ENCODE peak calls at places on chromosomes 4 and X, in eight cellular contexts. One of them, this sample, is unnamed.

GRCh38 chrX:739611-740010 is 109.0 kb downstream of the SHOX start:
- DNase-seq in stomach: no peak
- DNase-seq in body of pancreas: no peak
- DNase-seq in AG10803: no peak
- DNase-seq in lower leg skin: no peak
- DNase-seq in A549: no peak
- DNase-seq in choroid plexus epithelial cell: no peak
- DNase-seq in testis: no peak
- DNase-seq in this sample: no peak

GRCh38 chr4:165947019-165947418 is 74.0 kb downstream of the TLL1 start:
- DNase-seq in stomach: no peak
- DNase-seq in body of pancreas: no peak
- DNase-seq in AG10803: no peak
- DNase-seq in lower leg skin: no peak
- DNase-seq in A549: no peak
- DNase-seq in choroid plexus epithelial cell: no peak
- DNase-seq in testis: no peak
- DNase-seq in this sample: no peak

GRCh38 chrX:5810636-5811035 is 418.0 kb downstream of the NLGN4X start:
- DNase-seq in stomach: no peak
- DNase-seq in body of pancreas: no peak
- DNase-seq in AG10803: no peak
- DNase-seq in lower leg skin: no peak
- DNase-seq in A549: no peak
- DNase-seq in choroid plexus epithelial cell: no peak
- DNase-seq in testis: no peak
- DNase-seq in this sample: no peak

GRCh38 chrX:48468693-48469691 is 1.1 kb downstream of the SLC38A5 start:
- DNase-seq in stomach: no peak
- DNase-seq in body of pancreas: no peak
- DNase-seq in AG10803: no peak
- DNase-seq in lower leg skin: no peak
- DNase-seq in A549: no peak
- DNase-seq in choroid plexus epithelial cell: no peak
- DNase-seq in testis: no peak
- DNase-seq in this sample: no peak

GRCh38 chr4:91113130-91113706 is 986.0 kb downstream of the CCSER1 start:
- DNase-seq in stomach: no peak
- DNase-seq in body of pancreas: no peak
- DNase-seq in AG10803: no peak
- DNase-seq in lower leg skin: no peak
- DNase-seq in A549: peak
- DNase-seq in choroid plexus epithelial cell: peak
- DNase-seq in testis: no peak
- DNase-seq in this sample: peak

GRCh38 chrX:35890699-35891098 is 28.8 kb upstream of the CFAP47 start:
- DNase-seq in stomach: peak
- DNase-seq in body of pancreas: peak
- DNase-seq in AG10803: no peak
- DNase-seq in lower leg skin: no peak
- DNase-seq in A549: peak
- DNase-seq in choroid plexus epithelial cell: peak
- DNase-seq in testis: peak
- DNase-seq in this sample: no peak

GRCh38 chrX:154516655-154517100 is 646 bp upstream of the FAM3A start:
- DNase-seq in stomach: no peak
- DNase-seq in body of pancreas: no peak
- DNase-seq in AG10803: peak
- DNase-seq in lower leg skin: no peak
- DNase-seq in A549: no peak
- DNase-seq in choroid plexus epithelial cell: peak
- DNase-seq in testis: peak
- DNase-seq in this sample: peak

GRCh38 chr4:182307746-182308145 is 64.5 kb downstream of the TENM3 start:
- DNase-seq in stomach: no peak
- DNase-seq in body of pancreas: peak
- DNase-seq in AG10803: peak
- DNase-seq in lower leg skin: no peak
- DNase-seq in A549: no peak
- DNase-seq in choroid plexus epithelial cell: peak
- DNase-seq in testis: peak
- DNase-seq in this sample: peak

GRCh38 chrX:136608295-136608933 is 39.5 kb upstream of the CD40LG start:
- DNase-seq in stomach: peak
- DNase-seq in body of pancreas: peak
- DNase-seq in AG10803: peak
- DNase-seq in lower leg skin: no peak
- DNase-seq in A549: peak
- DNase-seq in choroid plexus epithelial cell: peak
- DNase-seq in testis: peak
- DNase-seq in this sample: peak

GRCh38 chr4:131091896-131092295 is 1995.9 kb downstream of the C4orf33 start:
- DNase-seq in stomach: no peak
- DNase-seq in body of pancreas: no peak
- DNase-seq in AG10803: no peak
- DNase-seq in lower leg skin: no peak
- DNase-seq in A549: peak
- DNase-seq in choroid plexus epithelial cell: peak
- DNase-seq in testis: no peak
- DNase-seq in this sample: peak

GRCh38 chr4:69075061-69075792 is 21.0 kb upstream of the UGT2B7 start:
- DNase-seq in stomach: no peak
- DNase-seq in body of pancreas: no peak
- DNase-seq in AG10803: peak
- DNase-seq in lower leg skin: no peak
- DNase-seq in A549: peak
- DNase-seq in choroid plexus epithelial cell: no peak
- DNase-seq in testis: no peak
- DNase-seq in this sample: peak

GRCh38 chrX:8084023-8084422 is 87.0 kb downstream of the VCX2 start:
- DNase-seq in stomach: no peak
- DNase-seq in body of pancreas: no peak
- DNase-seq in AG10803: no peak
- DNase-seq in lower leg skin: no peak
- DNase-seq in A549: no peak
- DNase-seq in choroid plexus epithelial cell: peak
- DNase-seq in testis: no peak
- DNase-seq in this sample: peak

GRCh38 chr4:25981749-25982148 is 67.7 kb downstream of the SMIM20 start:
- DNase-seq in stomach: no peak
- DNase-seq in body of pancreas: no peak
- DNase-seq in AG10803: no peak
- DNase-seq in lower leg skin: no peak
- DNase-seq in A549: no peak
- DNase-seq in choroid plexus epithelial cell: no peak
- DNase-seq in testis: no peak
- DNase-seq in this sample: no peak

GRCh38 chr4:133270021-133270570 is 121.0 kb downstream of the PCDH10 start:
- DNase-seq in stomach: no peak
- DNase-seq in body of pancreas: no peak
- DNase-seq in AG10803: no peak
- DNase-seq in lower leg skin: no peak
- DNase-seq in A549: no peak
- DNase-seq in choroid plexus epithelial cell: peak
- DNase-seq in testis: no peak
- DNase-seq in this sample: peak

GRCh38 chr4:182809417-182810102 is 107.6 kb downstream of the DCTD start:
- DNase-seq in stomach: no peak
- DNase-seq in body of pancreas: no peak
- DNase-seq in AG10803: peak
- DNase-seq in lower leg skin: no peak
- DNase-seq in A549: no peak
- DNase-seq in choroid plexus epithelial cell: peak
- DNase-seq in testis: no peak
- DNase-seq in this sample: no peak

GRCh38 chrX:129262912-129263311 is 260.4 kb downstream of the SMARCA1 start:
- DNase-seq in stomach: no peak
- DNase-seq in body of pancreas: no peak
- DNase-seq in AG10803: no peak
- DNase-seq in lower leg skin: no peak
- DNase-seq in A549: no peak
- DNase-seq in choroid plexus epithelial cell: no peak
- DNase-seq in testis: no peak
- DNase-seq in this sample: no peak

GRCh38 chr4:98672583-98673281 is 14.3 kb upstream of the TSPAN5 start:
- DNase-seq in stomach: no peak
- DNase-seq in body of pancreas: no peak
- DNase-seq in AG10803: no peak
- DNase-seq in lower leg skin: no peak
- DNase-seq in A549: no peak
- DNase-seq in choroid plexus epithelial cell: no peak
- DNase-seq in testis: no peak
- DNase-seq in this sample: peak
- TF ChIP-seq CTCF in stomach: no peak
- TF ChIP-seq CTCF in body of pancreas: no peak
- TF ChIP-seq CTCF in AG10803: no peak
- TF ChIP-seq CTCF in lower leg skin: no peak
- TF ChIP-seq CTCF in A549: no peak
- TF ChIP-seq CTCF in choroid plexus epithelial cell: peak
- TF ChIP-seq CTCF in testis: no peak
- TF ChIP-seq CTCF in this sample: no peak

DNA sequence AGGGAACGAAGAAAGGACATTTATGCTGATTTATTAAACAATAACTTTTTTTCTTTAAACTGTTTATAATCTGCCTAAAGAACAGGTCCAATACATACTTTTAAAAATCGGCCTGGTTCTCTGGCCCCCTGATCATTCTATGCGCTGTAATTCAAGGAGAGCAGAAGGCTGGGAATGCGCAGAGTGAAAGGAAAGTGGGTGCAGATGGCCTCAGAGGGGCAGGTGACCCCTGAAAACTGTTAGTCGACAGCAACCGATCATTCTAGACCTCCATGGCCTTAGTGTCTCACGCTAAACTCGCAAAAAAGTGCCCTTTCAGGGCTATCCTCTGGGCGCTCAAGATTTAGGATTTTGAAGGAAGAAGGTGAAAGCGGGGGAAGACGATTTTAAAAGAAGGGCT is 2.2 kb downstream of the PDE5A start:
- DNase-seq in stomach: no peak
- DNase-seq in body of pancreas: no peak
- DNase-seq in AG10803: no peak
- DNase-seq in lower leg skin: no peak
- DNase-seq in A549: no peak
- DNase-seq in choroid plexus epithelial cell: peak
- DNase-seq in testis: peak
- DNase-seq in this sample: peak
- H3K4me3 ChIP-seq in stomach: peak
- H3K4me3 ChIP-seq in body of pancreas: no peak
- H3K4me3 ChIP-seq in AG10803: peak
- H3K4me3 ChIP-seq in lower leg skin: no peak
- H3K4me3 ChIP-seq in A549: peak
- H3K4me3 ChIP-seq in choroid plexus epithelial cell: peak
- H3K4me3 ChIP-seq in testis: peak
- H3K4me3 ChIP-seq in this sample: peak

DNA sequence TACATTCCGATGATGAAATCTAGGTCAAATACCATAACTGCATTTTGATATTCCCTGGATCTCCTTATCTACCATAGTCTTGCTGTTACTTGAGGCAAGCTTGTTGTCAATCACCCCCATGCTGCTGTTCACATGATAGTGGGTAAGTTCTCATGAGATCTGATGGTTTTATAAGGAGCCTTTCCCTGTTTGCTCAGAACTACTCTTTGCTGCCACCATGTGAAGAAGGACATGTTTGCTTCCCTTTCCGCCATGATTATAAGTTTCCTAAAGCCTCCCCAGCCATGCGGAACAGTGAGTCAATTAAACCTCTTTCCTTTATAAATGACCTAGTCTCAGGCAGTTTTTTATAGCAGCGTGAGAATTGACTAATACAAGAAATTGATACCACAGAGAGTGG is 432.0 kb downstream of the GLUD2 start:
- DNase-seq in stomach: no peak
- DNase-seq in body of pancreas: no peak
- DNase-seq in AG10803: no peak
- DNase-seq in lower leg skin: no peak
- DNase-seq in A549: peak
- DNase-seq in choroid plexus epithelial cell: peak
- DNase-seq in testis: no peak
- DNase-seq in this sample: no peak
- TF ChIP-seq CTCF in stomach: no peak
- TF ChIP-seq CTCF in body of pancreas: no peak
- TF ChIP-seq CTCF in AG10803: no peak
- TF ChIP-seq CTCF in lower leg skin: no peak
- TF ChIP-seq CTCF in A549: no peak
- TF ChIP-seq CTCF in choroid plexus epithelial cell: peak
- TF ChIP-seq CTCF in testis: no peak
- TF ChIP-seq CTCF in this sample: no peak

GRCh38 chrX:65999563-66000148 is 40.2 kb downstream of the VSIG4 start:
- DNase-seq in stomach: no peak
- DNase-seq in body of pancreas: no peak
- DNase-seq in AG10803: no peak
- DNase-seq in lower leg skin: no peak
- DNase-seq in A549: no peak
- DNase-seq in choroid plexus epithelial cell: no peak
- DNase-seq in testis: no peak
- DNase-seq in this sample: no peak
- H3K4me3 ChIP-seq in stomach: no peak
- H3K4me3 ChIP-seq in body of pancreas: no peak
- H3K4me3 ChIP-seq in AG10803: no peak
- H3K4me3 ChIP-seq in lower leg skin: no peak
- H3K4me3 ChIP-seq in A549: no peak
- H3K4me3 ChIP-seq in choroid plexus epithelial cell: no peak
- H3K4me3 ChIP-seq in testis: no peak
- H3K4me3 ChIP-seq in this sample: no peak

This sample was measured in fibroblast of villous mesenchyme.